ENCODE peak calls at places on chromosomes 7 and 10, in six cellular contexts. One of them, this sample, is unnamed.

GRCh38 chr10:11326241-11326640 is 285.2 kb downstream of the USP6NL start:
- DNase-seq in A549: no peak
- DNase-seq in stomach: no peak
- DNase-seq in heart left ventricle: no peak
- DNase-seq in H1: no peak
- DNase-seq in IMR-90: no peak
- DNase-seq in this sample: no peak

GRCh38 chr7:65554-65953 is 126.8 kb upstream of the FAM20C start:
- DNase-seq in A549: no peak
- DNase-seq in stomach: no peak
- DNase-seq in heart left ventricle: no peak
- DNase-seq in H1: no peak
- DNase-seq in IMR-90: peak
- DNase-seq in this sample: no peak

GRCh38 chr7:159197066-159197975 is 52.7 kb upstream of the VIPR2 start:
- DNase-seq in A549: no peak
- DNase-seq in stomach: no peak
- DNase-seq in heart left ventricle: no peak
- DNase-seq in H1: no peak
- DNase-seq in IMR-90: no peak
- DNase-seq in this sample: no peak

GRCh38 chr7:150897502-150898474 is 45.5 kb downstream of the AOC1 start:
- DNase-seq in A549: no peak
- DNase-seq in stomach: no peak
- DNase-seq in heart left ventricle: no peak
- DNase-seq in H1: no peak
- DNase-seq in IMR-90: no peak
- DNase-seq in this sample: no peak

GRCh38 chr10:119306514-119306951 is 99.2 kb downstream of the GRK5 start:
- DNase-seq in A549: peak
- DNase-seq in stomach: peak
- DNase-seq in heart left ventricle: no peak
- DNase-seq in H1: no peak
- DNase-seq in IMR-90: no peak
- DNase-seq in this sample: no peak

GRCh38 chr10:62058476-62058875 is 157.0 kb downstream of the ARID5B start:
- DNase-seq in A549: no peak
- DNase-seq in stomach: no peak
- DNase-seq in heart left ventricle: no peak
- DNase-seq in H1: no peak
- DNase-seq in IMR-90: no peak
- DNase-seq in this sample: no peak

GRCh38 chr10:123194056-123194455 is 39.9 kb downstream of the BUB3 start:
- DNase-seq in A549: no peak
- DNase-seq in stomach: no peak
- DNase-seq in heart left ventricle: no peak
- DNase-seq in H1: no peak
- DNase-seq in IMR-90: no peak
- DNase-seq in this sample: no peak

GRCh38 chr7:142587578-142588191 is 161.6 kb upstream of the PRSS1 start:
- DNase-seq in A549: peak
- DNase-seq in stomach: no peak
- DNase-seq in heart left ventricle: no peak
- DNase-seq in H1: no peak
- DNase-seq in IMR-90: peak
- DNase-seq in this sample: no peak

GRCh38 chr7:81478664-81479063 is 291.2 kb downstream of the HGF start:
- DNase-seq in A549: no peak
- DNase-seq in stomach: peak
- DNase-seq in heart left ventricle: no peak
- DNase-seq in H1: no peak
- DNase-seq in IMR-90: peak
- DNase-seq in this sample: no peak

GRCh38 chr10:119470920-119471702 is 71.4 kb downstream of the RGS10 start:
- DNase-seq in A549: no peak
- DNase-seq in stomach: no peak
- DNase-seq in heart left ventricle: no peak
- DNase-seq in H1: no peak
- DNase-seq in IMR-90: no peak
- DNase-seq in this sample: no peak

GRCh38 chr7:51126324-51126723 is 190.3 kb downstream of the COBL start:
- DNase-seq in A549: no peak
- DNase-seq in stomach: no peak
- DNase-seq in heart left ventricle: no peak
- DNase-seq in H1: no peak
- DNase-seq in IMR-90: no peak
- DNase-seq in this sample: no peak

GRCh38 chr10:105950410-105950809 is 1214.1 kb downstream of the SORCS1 start:
- DNase-seq in A549: peak
- DNase-seq in stomach: peak
- DNase-seq in heart left ventricle: peak
- DNase-seq in H1: no peak
- DNase-seq in IMR-90: peak
- DNase-seq in this sample: peak

GRCh38 chr10:82980321-82980720 is 1105.3 kb downstream of the NRG3 start:
- DNase-seq in A549: no peak
- DNase-seq in stomach: no peak
- DNase-seq in heart left ventricle: no peak
- DNase-seq in H1: no peak
- DNase-seq in IMR-90: no peak
- DNase-seq in this sample: no peak

GRCh38 chr7:22759721-22760120 is 32.7 kb downstream of the IL6 start:
- DNase-seq in A549: no peak
- DNase-seq in stomach: no peak
- DNase-seq in heart left ventricle: no peak
- DNase-seq in H1: no peak
- DNase-seq in IMR-90: peak
- DNase-seq in this sample: no peak

GRCh38 chr10:25036381-25036780 is 20.0 kb downstream of the THNSL1 start:
- DNase-seq in A549: no peak
- DNase-seq in stomach: no peak
- DNase-seq in heart left ventricle: no peak
- DNase-seq in H1: no peak
- DNase-seq in IMR-90: no peak
- DNase-seq in this sample: no peak

GRCh38 chr7:158082761-158083160 is 504.9 kb downstream of the PTPRN2 start:
- DNase-seq in A549: no peak
- DNase-seq in stomach: peak
- DNase-seq in heart left ventricle: no peak
- DNase-seq in H1: no peak
- DNase-seq in IMR-90: no peak
- DNase-seq in this sample: no peak

GRCh38 chr10:128846927-128847326 is 620.1 kb upstream of the MGMT start:
- DNase-seq in A549: no peak
- DNase-seq in stomach: no peak
- DNase-seq in heart left ventricle: no peak
- DNase-seq in H1: no peak
- DNase-seq in IMR-90: no peak
- DNase-seq in this sample: no peak

GRCh38 chr7:14242186-14242585 is 252.7 kb upstream of the ETV1 start:
- DNase-seq in A549: no peak
- DNase-seq in stomach: no peak
- DNase-seq in heart left ventricle: no peak
- DNase-seq in H1: no peak
- DNase-seq in IMR-90: no peak
- DNase-seq in this sample: no peak

GRCh38 chr10:98917828-98918227 is 317.8 kb downstream of the HPSE2 start:
- DNase-seq in A549: no peak
- DNase-seq in stomach: no peak
- DNase-seq in heart left ventricle: no peak
- DNase-seq in H1: no peak
- DNase-seq in IMR-90: peak
- DNase-seq in this sample: no peak

GRCh38 chr7:123635551-123636359 is 19.9 kb upstream of the LMOD2 start:
- DNase-seq in A549: peak
- DNase-seq in stomach: no peak
- DNase-seq in heart left ventricle: no peak
- DNase-seq in H1: no peak
- DNase-seq in IMR-90: peak
- DNase-seq in this sample: no peak

GRCh38 chr10:63689768-63690167 is 168.6 kb downstream of the REEP3 start:
- DNase-seq in A549: no peak
- DNase-seq in stomach: no peak
- DNase-seq in heart left ventricle: no peak
- DNase-seq in H1: no peak
- DNase-seq in IMR-90: no peak
- DNase-seq in this sample: no peak

GRCh38 chr10:4775808-4776207 is 50.2 kb upstream of the AKR1E2 start:
- DNase-seq in A549: peak
- DNase-seq in stomach: no peak
- DNase-seq in heart left ventricle: no peak
- DNase-seq in H1: no peak
- DNase-seq in IMR-90: peak
- DNase-seq in this sample: no peak

GRCh38 chr10:110311357-110311949 is 6.7 kb upstream of the SMNDC1 start:
- DNase-seq in A549: peak
- DNase-seq in stomach: peak
- DNase-seq in heart left ventricle: peak
- DNase-seq in H1: no peak
- DNase-seq in IMR-90: peak
- DNase-seq in this sample: no peak

GRCh38 chr7:101880536-101881443 is 63.4 kb downstream of the CUX1 start:
- DNase-seq in A549: no peak
- DNase-seq in stomach: peak
- DNase-seq in heart left ventricle: no peak
- DNase-seq in H1: no peak
- DNase-seq in IMR-90: peak
- DNase-seq in this sample: no peak

GRCh38 chr10:114825513-114826253 is 4.1 kb downstream of the FHIP2A start:
- DNase-seq in A549: peak
- DNase-seq in stomach: no peak
- DNase-seq in heart left ventricle: no peak
- DNase-seq in H1: no peak
- DNase-seq in IMR-90: peak
- DNase-seq in this sample: no peak

GRCh38 chr10:124375353-124375614 is 43.4 kb downstream of the OAT start:
- DNase-seq in A549: no peak
- DNase-seq in stomach: no peak
- DNase-seq in heart left ventricle: no peak
- DNase-seq in H1: no peak
- DNase-seq in IMR-90: no peak
- DNase-seq in this sample: no peak

GRCh38 chr7:107501593-107501992 is 31.7 kb downstream of the GPR22 start:
- DNase-seq in A549: peak
- DNase-seq in stomach: no peak
- DNase-seq in heart left ventricle: no peak
- DNase-seq in H1: no peak
- DNase-seq in IMR-90: peak
- DNase-seq in this sample: no peak

GRCh38 chr10:26780793-26781601 is 79.8 kb downstream of the ABI1 start:
- DNase-seq in A549: peak
- DNase-seq in stomach: no peak
- DNase-seq in heart left ventricle: no peak
- DNase-seq in H1: peak
- DNase-seq in IMR-90: peak
- DNase-seq in this sample: no peak

GRCh38 chr7:149070372-149071140 is 20.0 kb downstream of the ZNF786 start:
- DNase-seq in A549: no peak
- DNase-seq in stomach: no peak
- DNase-seq in heart left ventricle: no peak
- DNase-seq in H1: no peak
- DNase-seq in IMR-90: no peak
- DNase-seq in this sample: no peak

GRCh38 chr7:139695616-139696015 is 82.2 kb downstream of the HIPK2 start:
- DNase-seq in A549: no peak
- DNase-seq in stomach: no peak
- DNase-seq in heart left ventricle: no peak
- DNase-seq in H1: no peak
- DNase-seq in IMR-90: no peak
- DNase-seq in this sample: no peak

GRCh38 chr7:139698278-139698677 is 79.5 kb downstream of the HIPK2 start:
- DNase-seq in A549: no peak
- DNase-seq in stomach: no peak
- DNase-seq in heart left ventricle: no peak
- DNase-seq in H1: no peak
- DNase-seq in IMR-90: no peak
- DNase-seq in this sample: no peak

GRCh38 chr7:139697031-139697430 is 80.8 kb downstream of the HIPK2 start:
- DNase-seq in A549: no peak
- DNase-seq in stomach: peak
- DNase-seq in heart left ventricle: no peak
- DNase-seq in H1: no peak
- DNase-seq in IMR-90: no peak
- DNase-seq in this sample: no peak

GRCh38 chr7:139694389-139694676 is 83.5 kb downstream of the HIPK2 start:
- DNase-seq in A549: no peak
- DNase-seq in stomach: peak
- DNase-seq in heart left ventricle: no peak
- DNase-seq in H1: no peak
- DNase-seq in IMR-90: no peak
- DNase-seq in this sample: no peak

GRCh38 chr7:139696547-139696946 is 81.3 kb downstream of the HIPK2 start:
- DNase-seq in A549: no peak
- DNase-seq in stomach: no peak
- DNase-seq in heart left ventricle: no peak
- DNase-seq in H1: no peak
- DNase-seq in IMR-90: no peak
- DNase-seq in this sample: no peak
- TF ChIP-seq POLR2A in A549: no peak
- TF ChIP-seq POLR2A in stomach: no peak
- TF ChIP-seq POLR2A in heart left ventricle: no peak
- TF ChIP-seq POLR2A in H1: no peak
- TF ChIP-seq POLR2A in IMR-90: no peak
- TF ChIP-seq POLR2A in this sample: no peak

GRCh38 chr7:90756366-90756765 is 160.2 kb downstream of the CDK14 start:
- DNase-seq in A549: no peak
- DNase-seq in stomach: no peak
- DNase-seq in heart left ventricle: no peak
- DNase-seq in H1: no peak
- DNase-seq in IMR-90: no peak
- DNase-seq in this sample: no peak
- H3K27ac ChIP-seq in A549: no peak
- H3K27ac ChIP-seq in stomach: no peak
- H3K27ac ChIP-seq in heart left ventricle: no peak
- H3K27ac ChIP-seq in H1: no peak
- H3K27ac ChIP-seq in IMR-90: no peak
- H3K27ac ChIP-seq in this sample: no peak

GRCh38 chr7:130481898-130482297 is 10.0 kb upstream of the MEST start:
- DNase-seq in A549: no peak
- DNase-seq in stomach: peak
- DNase-seq in heart left ventricle: no peak
- DNase-seq in H1: no peak
- DNase-seq in IMR-90: peak
- DNase-seq in this sample: no peak
- TF ChIP-seq CTCF in A549: no peak
- TF ChIP-seq CTCF in stomach: no peak
- TF ChIP-seq CTCF in heart left ventricle: no peak
- TF ChIP-seq CTCF in H1: no peak
- TF ChIP-seq CTCF in IMR-90: no peak
- TF ChIP-seq CTCF in this sample: no peak

DNA sequence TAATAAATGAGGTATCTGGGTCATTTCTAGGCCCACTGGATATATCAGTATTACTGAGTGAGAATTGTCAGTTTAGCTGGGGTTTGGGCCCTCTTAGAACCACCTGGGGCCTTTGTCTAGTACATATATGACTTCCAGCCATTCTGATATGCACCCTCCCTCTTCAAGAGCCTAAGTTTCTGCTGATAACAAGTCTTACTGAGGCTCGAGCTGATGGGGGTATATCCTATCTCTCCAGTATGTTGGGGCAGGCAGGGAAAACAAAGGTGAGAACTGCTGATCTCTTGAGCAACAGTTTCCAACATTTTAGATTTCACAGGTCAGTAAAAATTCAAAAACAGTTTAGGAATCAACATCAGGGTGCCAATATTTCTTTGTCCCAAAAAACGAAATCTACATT is 10.8 kb upstream of the ZNRF2 start:
- DNase-seq in A549: no peak
- DNase-seq in stomach: no peak
- DNase-seq in heart left ventricle: no peak
- DNase-seq in H1: no peak
- DNase-seq in IMR-90: no peak
- DNase-seq in this sample: no peak
- TF ChIP-seq POLR2A in A549: no peak
- TF ChIP-seq POLR2A in stomach: no peak
- TF ChIP-seq POLR2A in heart left ventricle: no peak
- TF ChIP-seq POLR2A in H1: no peak
- TF ChIP-seq POLR2A in IMR-90: no peak
- TF ChIP-seq POLR2A in this sample: no peak

This sample was measured in tibial nerve.